ENCODE peak calls at places on chromosomes 2 and 18, in four cellular contexts. Q is H9; S is CD8-positive, alpha-beta T cell; C is mammary epithelial cell. X is an unnamed sample.

GRCh38 chr2:97713296-97714083 is at the start of gene ZAP70:
- DNase-seq in S (peak; percentile 59), Q (no peak), C (no peak), X (no peak)

GRCh38 chr2:118386636-118387302 is 298.5 kb downstream of the INSIG2 start:
- DNase-seq in C (peak; percentile 93), Q (no peak), S (no peak), X (no peak)

GRCh38 chr18:63725682-63726480 is 23.1 kb downstream of the SERPINB11 start:
- DNase-seq in C (no peak), Q (no peak), S (no peak), X (no peak)

GRCh38 chr2:24970483-24971299 is 1.1 kb downstream of the DNAJC27 start:
- DNase-seq in Q (no peak), C (peak; percentile 47), S (no peak), X (no peak)

GRCh38 chr2:217989221-217989948 is 13.4 kb downstream of the TNS1 start:
- DNase-seq in C (no peak), S (no peak), Q (no peak), X (no peak)

GRCh38 chr2:164134368-164134767 is 398.6 kb upstream of the FIGN start:
- DNase-seq in Q (no peak), C (no peak), S (no peak), X (no peak)

GRCh38 chr2:218086493-218086892 is 17.4 kb downstream of the RUFY4 start:
- DNase-seq in S (no peak), Q (no peak), C (no peak), X (no peak)

GRCh38 chr2:176565641-176566323 is 296.5 kb downstream of the MTX2 start:
- DNase-seq in C (no peak), S (no peak), Q (no peak), X (no peak)

GRCh38 chr18:41829648-41830516 is 125.2 kb upstream of the PIK3C3 start:
- DNase-seq in Q (no peak), C (peak; percentile 9), S (no peak), X (no peak)

GRCh38 chr18:8890957-8891464 is 185.7 kb downstream of the MTCL1 start:
- DNase-seq in C (peak; percentile 97), Q (peak; percentile 70), S (no peak), X (peak; percentile 67)

GRCh38 chr2:16738361-16739225 is 73.0 kb upstream of the CYRIA start:
- DNase-seq in C (peak; percentile 34), S (no peak), Q (no peak), X (no peak)

GRCh38 chr2:107932483-107932882 is 53.8 kb upstream of the SLC5A7 start:
- DNase-seq in S (no peak), Q (no peak), C (peak; percentile 5), X (no peak)

GRCh38 chr2:69380072-69380917 is 6.7 kb downstream of the GFPT1 start:
- DNase-seq in Q (no peak), S (no peak), C (no peak), X (no peak)
- H3K4me1 ChIP-seq in Q (no peaks in the 10 kb centered on the region), S (no peaks in the 10 kb centered on the region), C (peaks cover 4% of the 10 kb centered on the region), X (no peaks in the 10 kb centered on the region)

GRCh38 chr18:56712761-56713160 is 61.6 kb downstream of the WDR7 start:
- DNase-seq in C (no peak), Q (no peak), S (no peak), X (no peak)

GRCh38 chr18:56721491-56721890 is 70.3 kb downstream of the WDR7 start:
- DNase-seq in Q (no peak), C (no peak), S (no peak), X (no peak)

GRCh38 chr18:56721031-56721430 is 69.9 kb downstream of the WDR7 start:
- DNase-seq in C (no peak), S (no peak), Q (no peak), X (no peak)

GRCh38 chr18:56715121-56715520 is 64.0 kb downstream of the WDR7 start:
- DNase-seq in C (no peak), S (no peak), Q (no peak), X (no peak)

DNA sequence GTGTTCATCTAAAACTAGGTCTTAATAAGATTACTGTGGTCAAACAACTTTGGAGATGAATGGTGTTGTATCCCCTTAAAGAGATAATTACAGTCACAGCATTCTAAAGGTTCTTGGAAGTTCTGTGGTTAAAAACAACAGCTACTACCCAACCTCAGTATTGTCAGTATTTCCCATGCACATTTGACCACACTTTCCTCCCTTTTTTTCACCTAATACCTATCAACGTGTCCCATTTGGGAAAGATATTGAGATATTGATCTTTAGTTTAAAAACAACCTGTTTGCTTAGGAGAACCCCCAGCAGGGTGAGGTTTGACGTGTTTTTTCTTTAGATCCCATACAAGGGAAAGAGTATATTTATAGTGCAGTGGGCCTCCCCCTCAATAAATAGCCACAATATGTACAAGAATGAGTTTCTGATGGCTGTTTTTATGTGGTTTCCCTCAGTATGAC is 65.6 kb downstream of the WDR7 start:
- DNase-seq in Q (no peak), S (no peak), C (no peak), X (no peak)
- H3K9me3 ChIP-seq in Q (no peaks in the 10 kb centered on the region), S (no peaks in the 10 kb centered on the region), C (no peaks in the 10 kb centered on the region), X (no peaks in the 10 kb centered on the region)

DNA sequence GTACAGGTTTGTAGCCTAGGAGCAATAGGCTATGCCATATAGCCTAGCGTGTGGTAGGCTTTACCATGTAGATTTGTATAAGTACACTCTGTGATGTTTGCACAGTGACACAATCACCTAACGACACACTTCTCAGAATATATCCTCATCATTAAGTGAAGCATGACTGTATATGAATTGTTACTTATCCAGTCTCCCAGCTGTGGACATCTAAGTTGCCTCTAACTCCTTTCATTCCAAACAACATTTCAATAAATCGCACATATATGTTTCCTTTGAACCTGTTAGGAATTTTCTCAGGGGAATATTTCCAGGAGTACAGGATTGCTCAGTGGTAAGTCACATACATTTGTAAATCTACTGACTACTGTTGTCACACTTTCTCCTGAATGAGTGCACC is 90.0 kb downstream of the ARHGAP15 start:
- DNase-seq in C (no peak), S (no peak), Q (no peak), X (no peak)
- H3K4me1 ChIP-seq in C (no peaks in the 10 kb centered on the region), S (peaks cover 18% of the 10 kb centered on the region), Q (no peaks in the 10 kb centered on the region), X (no peaks in the 10 kb centered on the region)

GRCh38 chr2:213476641-213477040 is 192.4 kb downstream of the SPAG16 start:
- DNase-seq in C (peak; percentile 36), Q (no peak), S (no peak), X (no peak)

DNA sequence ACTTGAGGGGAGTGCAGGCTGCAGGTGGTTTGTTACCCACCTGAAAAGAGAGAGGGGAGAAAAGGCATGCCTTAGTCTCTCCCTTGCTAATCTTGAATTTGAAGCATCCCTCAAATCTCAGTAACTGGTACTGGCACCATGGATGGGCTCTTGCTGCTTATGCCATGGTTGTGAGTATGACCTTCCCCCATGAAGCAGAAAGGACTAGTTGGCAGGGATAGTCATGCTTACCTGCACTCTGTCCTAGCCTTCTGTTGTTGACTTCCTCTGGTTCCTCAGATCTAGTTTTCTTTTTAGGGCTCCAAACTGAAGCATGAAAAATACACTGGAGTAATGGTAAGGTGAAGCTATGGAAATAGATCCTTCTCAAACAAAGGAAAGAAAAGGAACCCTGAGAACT is 191.2 kb downstream of the SPAG16 start:
- DNase-seq in C (no peak), Q (no peak), S (no peak), X (no peak)
- H3K9me3 ChIP-seq in C (peaks cover 10% of the 10 kb centered on the region), Q (peaks cover 8% of the 10 kb centered on the region), S (peaks cover 5% of the 10 kb centered on the region), X (peaks cover 2% of the 10 kb centered on the region)

DNA sequence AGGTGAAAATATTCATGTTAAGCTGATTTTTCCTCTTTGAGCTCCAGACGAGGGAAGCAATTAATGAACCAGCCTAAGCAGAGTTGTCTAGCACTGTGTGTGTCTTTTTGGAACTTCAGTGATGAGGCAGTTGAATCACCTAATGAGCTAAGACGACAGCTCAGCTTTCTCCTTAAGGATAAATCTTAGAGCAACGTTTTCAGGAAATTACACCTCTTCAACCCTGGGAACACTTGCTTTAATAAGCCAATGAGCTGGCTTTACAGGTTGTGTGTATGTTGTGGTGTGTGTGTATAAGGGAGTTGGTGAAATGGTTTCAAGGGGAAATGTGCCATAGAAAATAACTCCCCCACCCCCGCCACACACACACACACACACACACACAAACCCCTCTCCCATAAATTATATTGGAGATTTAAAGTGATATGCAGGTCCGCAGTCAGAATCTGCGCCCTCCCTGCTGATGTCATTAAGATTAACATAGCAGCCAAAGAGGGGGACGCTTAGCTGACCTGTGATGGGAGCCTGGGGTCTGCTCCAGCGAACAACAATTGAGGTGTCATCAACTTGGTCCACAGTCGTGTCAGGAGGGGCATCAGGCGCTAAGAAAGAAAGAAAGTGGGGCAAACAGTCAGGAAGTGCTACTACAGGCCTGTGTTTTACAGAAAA is 28.1 kb downstream of the FN1 start:
- DNase-seq in S (no peak), C (no peak), Q (no peak), X (no peak)
- H3K4me1 ChIP-seq in S (no peaks in the 10 kb centered on the region), C (peaks cover 26% of the 10 kb centered on the region), Q (no peaks in the 10 kb centered on the region), X (peaks cover 1% of the 10 kb centered on the region)

GRCh38 chr2:95392730-95393455 is 9.6 kb upstream of the FAHD2A start:
- DNase-seq in Q (peak; percentile 54), C (no peak), S (no peak), X (no peak)
- H3K9me3 ChIP-seq in Q (no peaks in the 10 kb centered on the region), C (no peaks in the 10 kb centered on the region), S (no peaks in the 10 kb centered on the region), X (no peaks in the 10 kb centered on the region)

GRCh38 chr2:150528861-150529801 is 41.7 kb upstream of the RND3 start:
- DNase-seq in C (peak; percentile 95), S (no peak), Q (no peak), X (no peak)
- H3K4me1 ChIP-seq in C (peaks cover 54% of the 10 kb centered on the region), S (no peaks in the 10 kb centered on the region), Q (peaks cover 9% of the 10 kb centered on the region), X (no peaks in the 10 kb centered on the region)